ENCODE peak calls at places on chromosome 15, in six cellular contexts. R is PC-3, G is kidney tubule cell, U is G401, F is astrocyte of the spinal cord, J is coronary artery. S is an unnamed sample.
A peak's percentile ranks its signal among the peaks of the same experiment; 100 is the strongest.

GRCh38 chr15:57153140-57153539 is 223.2 kb upstream of the CGNL1 start:
- DNase-seq in R (peak; percentile 56), G (peak; percentile 7), U (no peak), F (peak; percentile 39), J (no peak), S (no peak)

GRCh38 chr15:33621156-33621555 is 310.4 kb downstream of the RYR3 start:
- DNase-seq in R (no peak), G (no peak), U (no peak), F (no peak), J (no peak), S (no peak)

GRCh38 chr15:27427386-27427785 is 456.4 kb downstream of the GABRG3 start:
- DNase-seq in R (no peak), G (no peak), U (no peak), F (no peak), J (no peak), S (no peak)

GRCh38 chr15:29849218-29849617 is 26.9 kb upstream of the TJP1 start:
- DNase-seq in R (peak; percentile 76), G (no peak), U (no peak), F (peak; percentile 73), J (no peak), S (no peak)

GRCh38 chr15:67611803-67612369 is 69.4 kb downstream of the MAP2K5 start:
- DNase-seq in R (no peak), G (no peak), U (no peak), F (no peak), J (no peak), S (no peak)

GRCh38 chr15:45157974-45158373 is 28.2 kb downstream of the DUOX1 start:
- DNase-seq in R (peak; percentile 74), G (no peak), U (no peak), F (peak; percentile 84), J (no peak), S (no peak)

GRCh38 chr15:72836676-72837325 is 53.2 kb upstream of the ADPGK start:
- DNase-seq in R (no peak), G (no peak), U (no peak), F (no peak), J (no peak), S (no peak)

GRCh38 chr15:95857124-95857757 is 473.3 kb upstream of the NR2F2 start:
- DNase-seq in R (peak; percentile 36), G (peak; percentile 46), U (no peak), F (peak; percentile 66), J (no peak), S (no peak)

GRCh38 chr15:60799885-60800728 is 321.2 kb upstream of the ICE2 start:
- DNase-seq in R (no peak), G (peak; percentile 45), U (no peak), F (peak; percentile 48), J (no peak), S (no peak)

GRCh38 chr15:68416158-68416535 is 15.8 kb downstream of the ITGA11 start:
- DNase-seq in R (no peak), G (no peak), U (no peak), F (no peak), J (peak; percentile 33), S (no peak)

GRCh38 chr15:23035964-23036566 is 3.3 kb downstream of the TUBGCP5 start:
- DNase-seq in R (peak; percentile 71), G (peak; percentile 65), U (peak; percentile 23), F (peak; percentile 43), J (no peak), S (no peak)

GRCh38 chr15:97993310-97993738 is 32.8 kb downstream of the ARRDC4 start:
- DNase-seq in R (peak; percentile 28), G (peak; percentile 61), U (no peak), F (no peak), J (no peak), S (no peak)

GRCh38 chr15:43237842-43238470 is 17.1 kb upstream of the EPB42 start:
- DNase-seq in R (no peak), G (no peak), U (no peak), F (no peak), J (no peak), S (no peak)

GRCh38 chr15:87500240-87500639 is 756.3 kb downstream of the NTRK3 start:
- DNase-seq in R (no peak), G (no peak), U (no peak), F (no peak), J (no peak), S (no peak)

GRCh38 chr15:96341465-96342142 is 11.1 kb downstream of the NR2F2 start:
- DNase-seq in R (no peak), G (peak; percentile 3), U (no peak), F (no peak), J (peak; percentile 73), S (no peak)